ENCODE peak calls at places on chromosomes 7 and 10, in four cellular contexts. M, P, A and G are unnamed samples.

GRCh38 chr7:117381357-117381756 is 45.9 kb downstream of the ASZ1 start:
- DNase-seq in M (no peak), P (no peak), A (no peak), G (no peak)

GRCh38 chr7:43454936-43455518 is 127.9 kb upstream of the STK17A start:
- DNase-seq in M (peak; percentile 19), P (no peak), A (no peak), G (no peak)

GRCh38 chr10:126872135-126872534 is 33.1 kb upstream of the DOCK1 start:
- DNase-seq in M (no peak), P (no peak), A (no peak), G (no peak)

GRCh38 chr10:76981251-76981650 is 656.4 kb downstream of the KCNMA1 start:
- DNase-seq in M (no peak), P (no peak), A (no peak), G (no peak)

GRCh38 chr10:44967596-44967995 is 8.0 kb downstream of the RASSF4 start:
- DNase-seq in M (no peak), P (no peak), A (peak; percentile 36), G (no peak)

GRCh38 chr10:93447019-93447418 is 35.1 kb downstream of the MYOF start:
- DNase-seq in M (no peak), P (no peak), A (no peak), G (no peak)

GRCh38 chr7:93374345-93374940 is 142.3 kb downstream of the VPS50 start:
- DNase-seq in M (peak; percentile 24), P (no peak), A (no peak), G (no peak)

GRCh38 chr7:111560773-111561658 is 1.3 kb downstream of the IMMP2L start:
- DNase-seq in M (no peak), P (peak; percentile 33), A (no peak), G (no peak)

GRCh38 chr7:73342645-73343044 is 14.7 kb downstream of the FKBP6 start:
- DNase-seq in M (peak; percentile 29), P (peak; percentile 44), A (peak; percentile 42), G (no peak)

GRCh38 chr10:11684717-11685645 is 57.2 kb upstream of the ECHDC3 start:
- DNase-seq in M (peak; percentile 96), P (peak; percentile 40), A (peak; percentile 68), G (peak; percentile 76)

GRCh38 chr7:42227931-42228591 is 8.9 kb downstream of the GLI3 start:
- DNase-seq in M (no peak), P (peak; percentile 16), A (no peak), G (no peak)

GRCh38 chr7:8060241-8060640 is 91.6 kb downstream of the GLCCI1 start:
- DNase-seq in M (no peak), P (no peak), A (no peak), G (no peak)

GRCh38 chr7:79298145-79298760 is 155.2 kb downstream of the MAGI2 start:
- DNase-seq in M (peak; percentile 28), P (peak; percentile 16), A (peak; percentile 50), G (peak; percentile 23)

GRCh38 chr10:63241898-63242297 is 108.8 kb downstream of the NRBF2 start:
- DNase-seq in M (no peak), P (no peak), A (no peak), G (no peak)

GRCh38 chr7:123282181-123282580 is 82.4 kb upstream of the SLC13A1 start:
- DNase-seq in M (no peak), P (no peak), A (no peak), G (no peak)

GRCh38 chr10:36880898-36881297 is 244.5 kb upstream of the ANKRD30A start:
- DNase-seq in M (no peak), P (no peak), A (no peak), G (no peak)

GRCh38 chr10:58518775-58519174 is 6.1 kb downstream of the BICC1 start:
- DNase-seq in M (no peak), P (peak; percentile 39), A (no peak), G (no peak)

GRCh38 chr10:77921395-77921794 is 5.2 kb downstream of the DLG5 start:
- DNase-seq in M (no peak), P (no peak), A (no peak), G (no peak)

DNA sequence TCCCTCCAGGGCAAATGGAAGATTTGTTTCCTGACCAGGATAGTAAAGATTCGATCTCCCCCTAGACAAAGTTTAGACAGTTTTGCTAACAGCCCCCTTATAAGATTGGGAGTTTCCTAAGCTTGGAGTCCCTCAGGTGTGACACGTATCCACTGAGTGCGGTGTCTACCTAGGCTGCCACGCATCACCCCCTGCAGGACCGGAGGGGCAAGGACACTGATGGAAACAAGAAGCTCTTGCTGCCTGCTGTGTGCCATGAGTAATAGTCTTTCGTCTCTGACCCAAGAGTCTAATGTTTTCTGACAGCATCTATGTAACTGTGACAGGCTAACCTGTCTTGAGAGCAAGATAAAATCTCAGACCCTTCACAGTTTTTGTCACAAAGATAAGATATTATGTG is 173.5 kb downstream of the SEMA3E start:
- DNase-seq in M (peak; percentile 12), P (no peak), A (no peak), G (no peak)
- H3K4me3 ChIP-seq in M (no peak overlapping the region), P (no peak overlapping the region), A (no peak overlapping the region), G (no peak overlapping the region)

GRCh38 chr7:102039706-102040105 is 222.3 kb downstream of the CUX1 start:
- DNase-seq in M (no peak), P (no peak), A (no peak), G (peak; percentile 28)
- TF ChIP-seq CTCF in M (no peak), P (no peak), A (no peak), G (no peak)

GRCh38 chr7:141640239-141640840 is 61.6 kb downstream of the DENND11 start:
- DNase-seq in M (no peak), P (no peak), A (no peak), G (no peak)

GRCh38 chr7:141646826-141647480 is 55.0 kb downstream of the DENND11 start:
- DNase-seq in M (no peak), P (no peak), A (no peak), G (no peak)

GRCh38 chr7:141645188-141645587 is 56.8 kb downstream of the DENND11 start:
- DNase-seq in M (no peak), P (no peak), A (no peak), G (no peak)

DNA sequence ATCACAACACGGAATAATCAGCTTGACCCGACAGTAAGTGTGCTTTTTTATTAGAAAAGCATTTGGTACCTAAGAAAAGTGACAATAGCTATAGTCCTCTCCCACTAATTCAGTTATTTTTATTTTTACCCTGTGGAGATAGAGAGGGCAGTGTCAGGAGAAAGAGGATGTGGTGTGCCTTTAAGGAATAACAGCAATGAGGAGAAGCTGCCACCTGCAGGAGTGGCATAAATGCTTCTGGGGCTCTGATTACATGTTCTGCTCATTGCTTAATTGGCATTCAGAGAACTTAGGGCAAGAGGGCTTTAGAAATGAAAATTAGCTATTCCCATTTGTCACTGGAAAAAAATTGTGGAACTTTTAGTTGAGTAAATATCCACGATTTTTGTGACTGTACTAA is 60.1 kb downstream of the DENND11 start:
- DNase-seq in M (no peak), P (no peak), A (no peak), G (no peak)
- TF ChIP-seq POLR2A in M (no peak), P (no peak), A (no peak), G (no peak)

GRCh38 chr10:124700293-124701037 is 43.7 kb downstream of the FAM53B start:
- DNase-seq in M (no peak), P (no peak), A (no peak), G (no peak)

GRCh38 chr10:124699471-124700292 is 44.5 kb downstream of the FAM53B start:
- DNase-seq in M (no peak), P (no peak), A (no peak), G (no peak)

GRCh38 chr10:124701435-124701834 is 42.7 kb downstream of the FAM53B start:
- DNase-seq in M (no peak), P (peak; percentile 87), A (peak; percentile 97), G (peak; percentile 73)

GRCh38 chr10:124701881-124702656 is 42.1 kb downstream of the FAM53B start:
- DNase-seq in M (no peak), P (no peak), A (peak; percentile 87), G (no peak)

GRCh38 chr10:124701038-124701365 is 43.2 kb downstream of the FAM53B start:
- DNase-seq in M (no peak), P (no peak), A (no peak), G (no peak)
- H3K4me3 ChIP-seq in M (no peak overlapping the region), P (no peak overlapping the region), A (no peak overlapping the region), G (no peak overlapping the region)

GRCh38 chr7:151402029-151402835 is 7.6 kb downstream of the WDR86 start:
- DNase-seq in M (no peak), P (no peak), A (no peak), G (no peak)
- TF ChIP-seq CTCF in M (peak; percentile 12), P (no peak), A (no peak), G (no peak)

DNA sequence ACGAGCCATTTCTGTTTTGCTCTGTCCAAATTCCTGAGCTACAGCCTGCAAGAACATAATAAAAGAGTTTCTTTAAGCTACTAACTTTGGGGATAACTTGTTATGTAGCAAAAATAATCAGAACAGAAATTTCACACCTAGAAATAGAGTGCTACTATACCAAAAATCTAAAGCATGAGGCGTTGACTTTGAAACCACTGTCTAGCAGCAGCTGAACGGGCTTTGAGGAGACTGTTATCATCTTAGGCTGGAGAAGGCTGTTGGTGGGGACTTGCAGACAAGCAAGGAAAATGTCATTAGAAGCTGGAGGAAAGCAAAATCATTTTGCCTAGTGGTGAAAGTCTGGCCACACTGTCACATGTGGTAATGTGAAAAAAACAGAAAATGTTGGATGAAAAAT is 48.4 kb upstream of the ST8SIA6 start:
- DNase-seq in M (no peak), P (no peak), A (no peak), G (no peak)
- TF ChIP-seq POLR2A in M (no peak), P (no peak), A (no peak), G (no peak)

GRCh38 chr7:27078616-27079233 is 17.1 kb downstream of the HOXA1 start:
- DNase-seq in M (no peak), P (no peak), A (no peak), G (no peak)
- H3K4me3 ChIP-seq in M (no peak overlapping the region), P (no peak overlapping the region), A (no peak overlapping the region), G (no peak overlapping the region)

GRCh38 chr7:108525985-108526767 is at the start of gene PNPLA8:
- DNase-seq in M (peak; percentile 98), P (peak; percentile 99), A (peak; percentile 100), G (peak; percentile 100)
- TF ChIP-seq CTCF in M (no peak), P (no peak), A (no peak), G (no peak)

DNA sequence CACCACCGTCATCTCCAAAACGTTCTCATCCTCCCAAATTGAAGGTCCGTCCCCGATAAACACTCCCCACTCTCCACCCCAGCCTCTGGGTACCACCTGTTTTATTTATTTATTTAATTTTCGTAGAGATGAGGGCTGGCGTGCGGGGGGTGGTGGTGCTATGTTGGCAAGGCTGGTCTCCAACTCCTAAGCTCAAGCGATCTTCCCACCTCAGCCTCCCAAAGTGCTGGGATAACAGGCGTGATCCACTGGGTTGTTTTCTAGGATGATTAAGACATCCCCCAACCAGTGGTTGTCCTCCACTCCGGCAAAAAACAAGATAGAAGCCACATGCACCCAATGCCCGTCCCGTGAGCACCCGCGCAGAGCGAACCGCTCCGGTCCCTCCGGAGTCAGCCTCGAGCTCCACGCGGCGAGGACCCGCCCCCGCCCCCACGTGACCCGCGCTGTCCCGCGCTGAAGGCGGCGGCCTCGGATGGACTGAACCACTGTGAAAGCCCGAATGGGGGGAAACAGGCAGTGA is 916 bp upstream of the EIF3B start:
- DNase-seq in M (peak; percentile 83), P (peak; percentile 87), A (peak; percentile 93), G (peak; percentile 98)
- TF ChIP-seq POLR2A in M (peak; percentile 96), P (peak; percentile 62), A (peak; percentile 20), G (no peak)